ENCODE peak calls at places on chromosomes 11 and 22, in seven cellular contexts. O is A549, P is suprapubic skin, L is uterus, G is NB4, D is gastrocnemius medialis, I is vagina. Z is an unnamed sample.

GRCh38 chr11:71267807-71268421 is 15.5 kb upstream of the SHANK2 start:
- DNase-seq in G (no peak), L (no peak), I (peak), P (peak), O (no peak), D (no peak), Z (peak)

GRCh38 chr11:72683782-72684200 is 9.6 kb upstream of the PDE2A start:
- DNase-seq in L (peak), D (peak), P (no peak), I (no peak), O (peak), G (peak), Z (peak)

GRCh38 chr11:111923351-111923788 is 4.7 kb downstream of the C11orf52 start:
- DNase-seq in P (no peak), O (no peak), G (no peak), D (no peak), L (no peak), I (no peak), Z (no peak)

GRCh38 chr11:14974723-14975587 is 2.8 kb upstream of the CALCA start:
- DNase-seq in D (peak), O (peak), P (no peak), I (no peak), G (peak), L (no peak), Z (no peak)

GRCh38 chr22:33024626-33025025 is 33.6 kb downstream of the SYN3 start:
- DNase-seq in G (no peak), P (no peak), L (no peak), D (no peak), I (no peak), O (no peak), Z (no peak)

GRCh38 chr22:17694752-17695151 is 56.2 kb downstream of the BCL2L13 start:
- DNase-seq in G (no peak), I (no peak), O (no peak), L (no peak), D (no peak), P (no peak), Z (no peak)

GRCh38 chr11:6757373-6757967 is 14.3 kb downstream of the OR2AG2 start:
- DNase-seq in L (peak), G (peak), D (peak), I (no peak), O (peak), P (no peak), Z (peak)

GRCh38 chr11:110199184-110199981 is 97.0 kb downstream of the RDX start:
- DNase-seq in G (no peak), P (no peak), L (no peak), I (no peak), O (no peak), D (no peak), Z (peak)

GRCh38 chr11:68430801-68431200 is 29.8 kb upstream of the PPP6R3 start:
- DNase-seq in G (no peak), O (no peak), D (no peak), L (no peak), I (no peak), P (no peak), Z (no peak)

GRCh38 chr11:748007-748359 is 719 bp downstream of the TALDO1 start:
- DNase-seq in O (no peak), D (no peak), G (peak), L (no peak), I (no peak), P (no peak), Z (no peak)

GRCh38 chr11:76635991-76636520 is 34.5 kb downstream of the LRRC32 start:
- DNase-seq in P (no peak), L (no peak), D (no peak), G (no peak), I (no peak), O (no peak), Z (no peak)

GRCh38 chr22:44269117-44269498 is 43.6 kb downstream of the SHISAL1 start:
- DNase-seq in L (no peak), D (no peak), O (no peak), P (no peak), I (no peak), G (no peak), Z (no peak)

GRCh38 chr22:37262346-37262745 is 18.3 kb upstream of the RAC2 start:
- DNase-seq in L (no peak), G (no peak), I (no peak), O (no peak), P (no peak), D (no peak), Z (no peak)

GRCh38 chr11:31870609-31871309 is 59.6 kb upstream of the PAX6 start:
- DNase-seq in G (peak), P (no peak), O (peak), L (no peak), I (no peak), D (peak), Z (peak)

GRCh38 chr22:18024276-18024939 is at the start of gene MICAL3:
- DNase-seq in O (peak), D (peak), L (peak), G (peak), P (no peak), I (no peak), Z (no peak)

GRCh38 chr11:8101421-8101820 is 20.4 kb downstream of the TUB start:
- DNase-seq in O (no peak), I (peak), L (no peak), D (no peak), G (no peak), P (no peak), Z (no peak)

GRCh38 chr22:47331750-47332149 is 569.3 kb downstream of the TBC1D22A start:
- DNase-seq in D (no peak), P (no peak), O (no peak), I (no peak), G (no peak), L (no peak), Z (no peak)

GRCh38 chr11:83493918-83494317 is 207.8 kb upstream of the CCDC90B start:
- DNase-seq in O (no peak), D (no peak), L (no peak), P (no peak), G (no peak), I (no peak), Z (no peak)

GRCh38 chr22:38685761-38686160 is 4.0 kb downstream of the TOMM22 start:
- DNase-seq in O (no peak), G (no peak), I (no peak), P (no peak), L (no peak), D (no peak), Z (no peak)

GRCh38 chr11:133081730-133082452 is 450.4 kb downstream of the OPCML start:
- DNase-seq in O (no peak), D (no peak), P (no peak), L (no peak), I (no peak), G (no peak), Z (no peak)

GRCh38 chr22:26610072-26610958 is 7.5 kb downstream of the CRYBB1 start:
- DNase-seq in P (no peak), L (no peak), O (no peak), G (peak), D (no peak), I (no peak), Z (no peak)

GRCh38 chr22:21738966-21739365 is 3.4 kb upstream of the YPEL1 start:
- DNase-seq in P (no peak), G (no peak), O (no peak), I (no peak), L (no peak), D (no peak), Z (no peak)

GRCh38 chr11:130516868-130517505 is 68.5 kb downstream of the ADAMTS15 start:
- DNase-seq in O (no peak), I (no peak), D (no peak), G (no peak), L (no peak), P (no peak), Z (no peak)

GRCh38 chr11:25435197-25435596 is 896.7 kb upstream of the ANO3 start:
- DNase-seq in D (no peak), G (no peak), O (no peak), P (no peak), I (no peak), L (no peak), Z (no peak)

GRCh38 chr11:116217006-116217405 is 555.8 kb downstream of the BUD13 start:
- DNase-seq in L (no peak), P (peak), G (peak), O (peak), I (no peak), D (no peak), Z (no peak)

GRCh38 chr22:40898850-40899357 is 37.0 kb upstream of the DNAJB7 start:
- DNase-seq in D (no peak), O (peak), P (no peak), L (no peak), G (peak), I (no peak), Z (no peak)

GRCh38 chr11:128610765-128611617 is 23.6 kb upstream of the ETS1 start:
- DNase-seq in O (no peak), I (no peak), G (no peak), L (no peak), D (no peak), P (no peak), Z (no peak)

GRCh38 chr11:47251751-47252150 is 3.1 kb upstream of the ACP2 start:
- DNase-seq in I (no peak), L (no peak), G (no peak), P (no peak), O (no peak), D (no peak), Z (no peak)

GRCh38 chr11:47257178-47257517 is 648 bp upstream of the NR1H3 start:
- DNase-seq in P (no peak), O (no peak), L (no peak), G (no peak), I (no peak), D (no peak), Z (no peak)

GRCh38 chr11:47254381-47254780 is 3.4 kb upstream of the NR1H3 start:
- DNase-seq in G (peak), O (no peak), L (peak), I (no peak), P (no peak), D (peak), Z (peak)

GRCh38 chr11:47256374-47256773 is 1.4 kb upstream of the NR1H3 start:
- DNase-seq in L (no peak), P (no peak), G (no peak), D (no peak), I (no peak), O (no peak), Z (no peak)

DNA sequence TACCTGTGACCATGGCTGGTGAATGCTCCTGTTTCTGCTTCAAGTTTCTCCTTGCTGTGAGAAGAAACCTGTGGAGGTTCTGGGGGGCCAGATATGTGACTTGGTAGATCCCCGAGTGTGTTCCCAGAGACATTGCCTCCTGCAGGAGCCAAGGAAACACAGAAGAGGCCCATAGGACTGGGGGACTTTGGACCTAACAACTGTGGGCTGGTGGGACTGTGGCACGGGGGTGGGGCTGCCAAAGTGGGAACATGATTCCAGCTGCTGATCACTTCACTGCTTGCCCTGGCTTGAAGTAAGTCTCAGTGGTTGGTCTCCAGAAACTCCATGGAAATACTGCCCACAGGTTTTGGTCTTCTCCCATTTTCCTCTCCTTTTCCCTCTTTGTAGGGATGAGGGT is 4.1 kb upstream of the NR1H3 start:
- DNase-seq in G (no peak), I (no peak), O (no peak), P (no peak), D (no peak), L (no peak), Z (no peak)
- H3K4me3 ChIP-seq in G (no peak), I (no peak), O (no peak), P (no peak), D (no peak), L (no peak), Z (no peak)

DNA sequence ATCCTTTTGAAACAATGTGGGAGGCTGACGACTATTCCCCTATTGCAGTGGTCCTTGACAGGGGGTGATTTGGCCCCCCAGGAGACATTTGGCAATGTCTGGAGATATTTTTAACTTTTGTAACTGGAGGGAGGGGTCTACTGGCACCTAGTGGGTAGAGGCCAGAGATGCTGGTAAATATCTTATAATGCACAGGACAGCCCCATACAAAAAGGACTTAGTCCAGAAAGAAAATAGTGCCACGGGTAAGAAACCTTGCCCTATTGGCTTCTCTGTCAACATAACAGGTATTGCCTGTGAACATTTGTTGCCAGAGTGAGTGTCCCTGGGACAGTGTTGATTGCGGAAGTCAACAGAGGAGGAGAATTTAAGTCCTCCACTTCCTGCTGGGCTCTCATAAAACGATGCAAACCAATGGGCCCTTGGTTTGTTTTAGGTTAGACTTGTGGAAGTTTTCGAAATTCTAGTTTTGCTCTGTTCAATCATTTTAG is 101.6 kb downstream of the MAML2 start:
- DNase-seq in I (no peak), L (no peak), D (no peak), G (peak), P (no peak), O (peak), Z (no peak)
- TF ChIP-seq CTCF in I (no peak), L (no peak), D (no peak), G (peak), P (no peak), O (no peak), Z (no peak)

GRCh38 chr11:64776875-64777274 is 1.5 kb downstream of the SF1 start:
- DNase-seq in D (no peak), I (no peak), L (no peak), G (no peak), O (no peak), P (no peak), Z (no peak)

GRCh38 chr11:64778473-64779298 is at the start of gene SF1:
- DNase-seq in L (peak), I (peak), D (peak), P (peak), G (peak), O (peak), Z (peak)

GRCh38 chr11:64776425-64776824 is 1.9 kb downstream of the SF1 start:
- DNase-seq in G (no peak), L (no peak), O (no peak), I (no peak), D (no peak), P (no peak), Z (no peak)

GRCh38 chr11:64777449-64778222 is 706 bp downstream of the SF1 start:
- DNase-seq in I (no peak), O (peak), D (peak), G (peak), L (peak), P (peak), Z (peak)

GRCh38 chr11:64778223-64778472 is 194 bp downstream of the SF1 start:
- DNase-seq in I (no peak), L (no peak), P (no peak), G (no peak), O (no peak), D (no peak), Z (no peak)
- TF ChIP-seq POLR2A in I (no peak), L (no peak), P (no peak), G (no peak), O (no peak), D (peak), Z (no peak)

DNA sequence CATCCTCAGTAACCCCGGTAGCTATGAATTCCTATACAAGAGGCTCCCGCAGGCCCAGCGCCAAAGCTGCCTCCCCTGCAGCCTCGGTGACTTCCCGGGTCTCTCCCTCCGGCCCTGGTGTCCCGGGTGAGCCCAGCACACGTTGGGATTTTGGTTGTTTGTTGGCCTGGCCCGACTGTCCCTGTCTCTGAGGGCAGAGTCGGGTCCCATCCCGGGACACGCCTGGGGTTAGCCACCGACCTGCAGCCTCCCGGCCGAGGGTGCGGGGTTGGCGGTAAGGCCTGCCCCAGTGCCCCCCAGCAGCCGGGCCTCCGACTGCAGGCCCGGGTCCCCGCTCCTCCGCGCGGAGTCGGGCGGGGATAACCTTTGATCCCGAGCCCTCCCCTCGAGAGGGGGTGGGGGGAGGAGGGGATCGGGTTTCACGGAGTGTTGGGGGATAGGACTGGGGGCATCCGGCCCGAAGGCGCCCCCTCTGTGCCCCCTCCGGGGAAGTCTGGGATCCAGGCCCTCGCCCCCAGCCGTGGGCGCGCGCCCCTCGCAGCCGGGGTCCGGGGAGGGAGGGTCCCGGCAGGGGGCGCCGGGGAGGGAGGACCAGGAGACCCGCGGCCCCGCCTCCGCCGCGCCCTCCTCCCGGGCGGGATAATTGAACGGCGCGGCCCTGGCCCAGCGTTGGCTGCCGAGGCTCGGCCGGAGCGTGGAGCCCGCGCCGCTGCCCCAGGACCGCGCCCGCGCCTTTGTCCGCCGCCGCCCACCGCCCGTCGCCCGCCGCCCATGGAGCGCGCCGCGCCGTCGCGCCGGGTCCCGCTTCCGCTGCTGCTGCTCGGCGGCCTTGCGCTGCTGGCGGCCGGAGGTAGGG is at the start of gene FBLN1:
- DNase-seq in O (peak), I (no peak), L (peak), G (peak), D (no peak), P (no peak), Z (no peak)
- H3K4me3 ChIP-seq in O (peak), I (peak), L (peak), G (no peak), D (peak), P (peak), Z (peak)

DNA sequence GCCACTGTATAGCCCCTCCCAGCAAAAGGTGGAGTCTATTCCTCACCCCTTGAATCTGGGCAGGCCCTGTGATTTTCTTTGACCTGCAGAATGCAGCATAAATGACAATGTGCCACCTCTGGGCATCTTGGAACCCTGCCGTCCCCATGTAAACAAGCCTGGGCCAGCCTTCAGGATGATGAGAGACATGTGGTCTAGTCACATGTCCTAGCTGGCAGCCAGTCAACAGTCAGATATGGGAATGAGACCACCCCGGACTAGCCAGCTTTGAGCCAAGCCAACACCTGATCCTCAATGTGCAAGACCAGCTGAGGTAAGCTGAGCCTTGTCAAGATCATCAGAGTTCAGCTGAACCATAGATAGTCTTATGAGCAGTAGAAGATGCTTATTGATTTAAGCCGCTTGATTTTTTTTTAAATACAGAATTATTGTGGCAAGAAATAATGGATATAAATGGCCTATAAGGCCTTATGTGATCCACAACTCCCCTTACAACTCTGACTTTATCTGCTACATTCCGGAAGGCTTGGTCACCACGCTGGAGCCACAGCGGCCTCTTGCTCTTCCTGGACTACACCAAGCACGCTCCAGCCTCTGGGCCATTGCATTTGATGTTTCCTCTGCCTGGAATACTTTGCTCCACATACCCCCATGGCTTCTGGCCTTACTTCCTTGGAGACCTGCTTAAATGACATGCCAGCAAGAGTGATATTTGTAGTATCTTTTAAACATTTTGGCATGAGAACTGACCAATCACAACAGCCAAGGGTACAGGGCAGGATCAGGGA is 225.9 kb upstream of the SESN3 start:
- DNase-seq in O (no peak), L (no peak), G (no peak), P (no peak), I (no peak), D (no peak), Z (no peak)
- TF ChIP-seq CTCF in O (no peak), L (no peak), G (no peak), P (no peak), I (no peak), D (no peak), Z (no peak)

GRCh38 chr11:35714882-35715612 is 52.5 kb downstream of the TRIM44 start:
- DNase-seq in L (no peak), P (no peak), O (no peak), D (no peak), I (no peak), G (no peak), Z (no peak)

GRCh38 chr11:35711173-35711910 is 48.8 kb downstream of the TRIM44 start:
- DNase-seq in O (no peak), D (no peak), P (no peak), G (no peak), I (no peak), L (no peak), Z (no peak)

GRCh38 chr11:35711924-35712323 is 49.3 kb downstream of the TRIM44 start:
- DNase-seq in I (no peak), O (no peak), D (no peak), P (no peak), L (no peak), G (no peak), Z (no peak)

GRCh38 chr11:35715649-35716048 is 53.1 kb downstream of the TRIM44 start:
- DNase-seq in L (no peak), O (no peak), D (no peak), G (no peak), I (no peak), P (no peak), Z (no peak)

GRCh38 chr11:35712533-35712932 is 50.0 kb downstream of the TRIM44 start:
- DNase-seq in G (no peak), P (no peak), D (no peak), I (no peak), L (no peak), O (no peak), Z (no peak)
- TF ChIP-seq POLR2A in G (no peak), P (no peak), D (no peak), I (no peak), L (no peak), O (no peak), Z (no peak)

DNA sequence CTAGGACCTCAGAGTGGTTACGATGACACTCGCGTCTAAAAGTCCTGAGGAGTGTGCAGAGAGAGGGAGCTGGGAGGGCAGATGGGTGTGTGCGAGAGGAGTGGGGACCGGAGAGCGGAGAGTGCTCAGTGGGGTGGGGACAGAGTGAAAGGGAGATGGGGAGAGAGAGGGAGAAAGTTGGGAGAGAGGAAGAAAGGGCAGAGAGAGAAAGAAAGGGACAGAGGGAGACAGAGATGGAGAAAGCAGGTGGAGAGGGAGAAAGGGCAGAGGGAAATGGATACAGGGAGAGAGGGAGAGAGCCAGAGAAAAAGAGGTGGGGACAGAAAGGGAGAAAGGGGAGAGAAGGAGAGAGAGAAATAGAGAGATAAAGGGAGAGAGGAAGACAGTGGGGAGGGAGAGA is 978.2 kb downstream of the BRD1 start:
- DNase-seq in D (no peak), G (no peak), P (no peak), I (no peak), L (no peak), O (no peak), Z (no peak)
- H3K4me3 ChIP-seq in D (no peak), G (no peak), P (no peak), I (no peak), L (no peak), O (no peak), Z (no peak)

Z was measured in lower leg skin.